ENCODE peak calls at places on chromosome 6, in nine cellular contexts. T is T-helper 9 cell, P is COR-L47, B is left lung, Q is cardiac muscle cell, W is upper lobe of right lung, A is HTR-8/SVneo, M is H9, R is nucleus accumbens. Y is an unnamed sample.

GRCh38 chr6:110529355-110529754 is 52.9 kb upstream of the SLC22A16 start:
- DNase-seq in T (no peak), P (no peak), B (no peak), Q (peak; percentile 50), W (no peak), A (no peak), M (no peak), R (no peak), Y (no peak)

GRCh38 chr6:139638179-139638872 is 263.9 kb upstream of the CITED2 start:
- DNase-seq in T (no peak), P (no peak), B (no peak), Q (no peak), W (no peak), A (no peak), M (no peak), R (no peak), Y (no peak)

GRCh38 chr6:110554441-110554840 is 78.0 kb upstream of the SLC22A16 start:
- DNase-seq in T (no peak), P (no peak), B (no peak), Q (no peak), W (no peak), A (no peak), M (no peak), R (no peak), Y (no peak)

GRCh38 chr6:18263561-18264337 is 581 bp downstream of the DEK start:
- DNase-seq in T (peak; percentile 21), P (peak; percentile 79), B (peak; percentile 90), Q (peak; percentile 68), W (peak; percentile 90), A (peak; percentile 36), M (no peak), R (peak; percentile 63), Y (no peak)

GRCh38 chr6:139251377-139252017 is 40.3 kb downstream of the TXLNB start:
- DNase-seq in T (no peak), P (no peak), B (no peak), Q (no peak), W (no peak), A (no peak), M (no peak), R (no peak), Y (no peak)

GRCh38 chr6:81802356-81802755 is 49.9 kb upstream of the TENT5A start:
- DNase-seq in T (no peak), P (no peak), B (no peak), Q (no peak), W (no peak), A (no peak), M (no peak), R (no peak), Y (no peak)

GRCh38 chr6:165925474-165926156 is 242.0 kb downstream of the TBXT start:
- DNase-seq in T (no peak), P (no peak), B (no peak), Q (no peak), W (no peak), A (no peak), M (no peak), R (no peak), Y (no peak)

GRCh38 chr6:146184701-146185100 is 155.8 kb downstream of the GRM1 start:
- DNase-seq in T (no peak), P (no peak), B (no peak), Q (no peak), W (no peak), A (no peak), M (no peak), R (no peak), Y (no peak)

GRCh38 chr6:11431455-11431937 is 106.1 kb upstream of the TMEM170B start:
- DNase-seq in T (no peak), P (no peak), B (no peak), Q (peak; percentile 43), W (no peak), A (no peak), M (no peak), R (no peak), Y (no peak)

GRCh38 chr6:137697267-137697938 is 169.7 kb upstream of the TNFAIP3 start:
- DNase-seq in T (no peak), P (no peak), B (no peak), Q (peak; percentile 82), W (no peak), A (peak; percentile 40), M (peak; percentile 37), R (no peak), Y (no peak)

GRCh38 chr6:108640104-108640503 is 79.4 kb downstream of the FOXO3 start:
- DNase-seq in T (no peak), P (no peak), B (no peak), Q (no peak), W (no peak), A (no peak), M (no peak), R (no peak), Y (no peak)

GRCh38 chr6:47655719-47656595 is 42.4 kb upstream of the ADGRF4 start:
- DNase-seq in T (no peak), P (no peak), B (peak; percentile 66), Q (peak; percentile 52), W (no peak), A (peak; percentile 43), M (peak; percentile 90), R (no peak), Y (peak; percentile 69)

GRCh38 chr6:165742047-165742446 is 79.0 kb upstream of the PDE10A start:
- DNase-seq in T (no peak), P (no peak), B (no peak), Q (no peak), W (no peak), A (no peak), M (no peak), R (no peak), Y (no peak)

GRCh38 chr6:4941782-4942672 is 61.8 kb downstream of the RPP40 start:
- DNase-seq in T (no peak), P (no peak), B (no peak), Q (peak; percentile 93), W (no peak), A (peak; percentile 89), M (no peak), R (no peak), Y (no peak)

Y was measured in RWPE2.